ENCODE peak calls at places on chromosomes 4 and X, in six cellular contexts. V is non-pigmented ciliary epithelial cell; W is skeletal muscle cell; O is fibroblast of the aortic adventitia; G is effector memory CD4-positive, alpha-beta T cell; R is left cardiac atrium. I is an unnamed sample.

GRCh38 chr4:7516116-7516772 is 81.5 kb upstream of the PSAPL1 start:
- DNase-seq in V (no peak), O (no peak), G (no peak), R (no peak), W (no peak), I (no peak)

GRCh38 chrX:104172788-104173187 is 6.5 kb downstream of the FAM199X start:
- DNase-seq in G (no peak), O (peak; percentile 12), V (no peak), R (no peak), W (no peak), I (no peak)

GRCh38 chr4:112633477-112634235 is 3.1 kb downstream of the ZGRF1 start:
- DNase-seq in W (no peak), O (peak; percentile 72), G (no peak), V (no peak), R (no peak), I (peak; percentile 55)

GRCh38 chr4:6250235-6250983 is 19.2 kb upstream of the WFS1 start:
- DNase-seq in V (no peak), W (no peak), O (peak; percentile 79), G (no peak), R (no peak), I (peak; percentile 67)

GRCh38 chr4:78809928-78810835 is 34.0 kb downstream of the BMP2K start:
- DNase-seq in O (no peak), R (no peak), V (no peak), G (no peak), W (no peak), I (peak; percentile 9)

GRCh38 chr4:169492436-169493163 is 119.8 kb downstream of the NEK1 start:
- DNase-seq in W (peak; percentile 4), G (no peak), O (peak; percentile 66), R (no peak), V (no peak), I (peak; percentile 55)

GRCh38 chrX:82163701-82164100 is 961.8 kb downstream of the SH3BGRL start:
- DNase-seq in G (no peak), O (no peak), W (no peak), V (no peak), R (no peak), I (no peak)

GRCh38 chr4:95450294-95450693 is 98.5 kb downstream of the UNC5C start:
- DNase-seq in R (no peak), G (no peak), W (no peak), O (no peak), V (no peak), I (no peak)

GRCh38 chr4:60724623-60725022 is 475.5 kb upstream of the ADGRL3 start:
- DNase-seq in G (no peak), R (no peak), V (peak; percentile 69), O (peak; percentile 94), W (peak; percentile 56), I (peak; percentile 61)

GRCh38 chr4:3771167-3771809 is 5.1 kb downstream of the ADRA2C start:
- DNase-seq in V (no peak), W (no peak), G (no peak), R (no peak), O (no peak), I (no peak)

GRCh38 chr4:67101612-67102011 is 443.7 kb downstream of the CENPC start:
- DNase-seq in O (no peak), G (no peak), R (no peak), V (no peak), W (no peak), I (no peak)

GRCh38 chrX:19479458-19479857 is 35.9 kb downstream of the MAP3K15 start:
- DNase-seq in V (no peak), W (no peak), G (no peak), R (no peak), O (no peak), I (no peak)

GRCh38 chr4:153115322-153116100 is 88.7 kb upstream of the TRIM2 start:
- DNase-seq in O (peak; percentile 64), R (no peak), V (peak; percentile 64), G (peak; percentile 54), W (peak; percentile 67), I (peak; percentile 80)

GRCh38 chr4:185286571-185286970 is 77.2 kb downstream of the SNX25 start:
- DNase-seq in W (no peak), O (no peak), G (no peak), R (no peak), V (no peak), I (no peak)

GRCh38 chr4:17665852-17666251 is 51.4 kb downstream of the MED28 start:
- DNase-seq in R (no peak), G (no peak), V (no peak), W (no peak), O (no peak), I (no peak)

GRCh38 chrX:110759785-110760184 is 35.8 kb downstream of the CHRDL1 start:
- DNase-seq in V (no peak), W (peak; percentile 62), O (peak; percentile 12), G (no peak), R (no peak), I (peak; percentile 85)

GRCh38 chrX:11632732-11633131 is 33.0 kb downstream of the ARHGAP6 start:
- DNase-seq in G (no peak), V (no peak), R (no peak), O (no peak), W (no peak), I (no peak)

GRCh38 chr4:3295837-3296624 is 3.2 kb downstream of the RGS12 start:
- DNase-seq in G (no peak), O (no peak), W (no peak), R (no peak), V (no peak), I (no peak)

GRCh38 chr4:138977525-138977924 is 38.1 kb upstream of the NOCT start:
- DNase-seq in O (no peak), V (no peak), R (no peak), W (no peak), G (no peak), I (no peak)

GRCh38 chrX:48786341-48786800 is at the start of gene GATA1:
- DNase-seq in R (no peak), V (no peak), G (no peak), O (no peak), W (no peak), I (no peak)

GRCh38 chrX:151806967-151807540 is 72.5 kb downstream of the CNGA2 start:
- DNase-seq in W (no peak), O (no peak), V (no peak), G (no peak), R (no peak), I (no peak)

GRCh38 chr4:39713691-39714090 is 15.8 kb downstream of the UBE2K start:
- DNase-seq in V (no peak), O (peak; percentile 87), R (no peak), G (no peak), W (peak; percentile 27), I (peak; percentile 57)

GRCh38 chr4:52037730-52038108 is 380 bp downstream of the SGCB start:
- DNase-seq in G (no peak), W (no peak), O (peak; percentile 48), V (no peak), R (peak; percentile 36), I (peak; percentile 46)

GRCh38 chr4:172962564-172963353 is 205.9 kb upstream of the GALNT7 start:
- DNase-seq in V (peak; percentile 20), G (no peak), W (peak; percentile 68), O (peak; percentile 90), R (no peak), I (peak; percentile 84)

I was measured in fibroblast of mammary gland.